ENCODE peak calls at places on chromosomes 3 and 15, in six cellular contexts. C is psoas muscle, Z is colonic mucosa, H is aorta, O is Karpas-422, A is right lobe of liver. R is an unnamed sample. For H3K4me1, the result is how much of the 10 kb centered on the place peaks cover.

GRCh38 chr3:72960812-72961518 is 35.6 kb upstream of the PPP4R2 start:
- DNase-seq in A (peak), C (peak), Z (peak), O (no peak), H (no peak), R (no peak)

GRCh38 chr3:183731611-183732010 is 34.0 kb downstream of the YEATS2 start:
- DNase-seq in A (no peak), H (no peak), C (no peak), Z (no peak), O (peak), R (no peak)

GRCh38 chr3:155281892-155282291 is 11.6 kb downstream of the STRIT1 start:
- DNase-seq in C (no peak), A (no peak), O (no peak), Z (no peak), H (no peak), R (no peak)

GRCh38 chr3:37174532-37175126 is at the start of gene LRRFIP2:
- DNase-seq in H (no peak), A (no peak), O (peak), Z (no peak), C (no peak), R (no peak)

GRCh38 chr15:69827751-69828150 is 270.0 kb downstream of the TLE3 start:
- DNase-seq in C (no peak), A (no peak), H (peak), O (no peak), Z (no peak), R (no peak)

GRCh38 chr3:167887096-167887495 is 151.6 kb downstream of the SERPINI1 start:
- DNase-seq in Z (no peak), O (no peak), C (no peak), H (no peak), A (no peak), R (no peak)

GRCh38 chr3:55549172-55549571 is 62.1 kb upstream of the WNT5A start:
- DNase-seq in O (peak), A (no peak), C (no peak), Z (no peak), H (no peak), R (no peak)

GRCh38 chr3:71500696-71501095 is 82.8 kb downstream of the FOXP1 start:
- DNase-seq in O (no peak), Z (no peak), C (no peak), H (no peak), A (no peak), R (no peak)

GRCh38 chr15:80977627-80978036 is 12.0 kb downstream of the MESD start:
- DNase-seq in H (peak), C (peak), O (peak), A (no peak), Z (peak), R (no peak)

GRCh38 chr3:60720696-60721228 is 530.5 kb downstream of the FHIT start:
- DNase-seq in Z (no peak), C (no peak), A (no peak), O (no peak), H (no peak), R (no peak)

GRCh38 chr3:190303887-190304286 is 18.4 kb downstream of the CLDN1 start:
- DNase-seq in H (no peak), A (no peak), Z (no peak), O (no peak), C (no peak), R (no peak)

GRCh38 chr3:14170569-14171159 is 7.7 kb downstream of the XPC start:
- DNase-seq in H (no peak), C (no peak), O (no peak), A (no peak), Z (no peak), R (no peak)

GRCh38 chr3:172317984-172318383 is 130.3 kb downstream of the GHSR start:
- DNase-seq in H (peak), Z (peak), C (peak), A (no peak), O (no peak), R (no peak)

GRCh38 chr3:182692685-182693084 is 100.6 kb upstream of the ATP11B start:
- DNase-seq in O (no peak), C (no peak), A (no peak), H (no peak), Z (no peak), R (no peak)

GRCh38 chr3:188978772-188979171 is 193.0 kb upstream of the TPRG1 start:
- DNase-seq in A (no peak), O (no peak), H (no peak), Z (no peak), C (no peak), R (no peak)

GRCh38 chr15:76177491-76178040 is 117.8 kb downstream of the TMEM266 start:
- DNase-seq in C (peak), H (peak), A (no peak), O (no peak), Z (no peak), R (no peak)

GRCh38 chr3:170488802-170489201 is 70.1 kb downstream of the CLDN11 start:
- DNase-seq in A (peak), O (no peak), Z (no peak), H (no peak), C (no peak), R (no peak)

GRCh38 chr3:72912532-72912931 is 24.7 kb downstream of the GXYLT2 start:
- DNase-seq in A (no peak), C (no peak), O (no peak), Z (no peak), H (no peak), R (no peak)

GRCh38 chr15:39246523-39246922 is 334.4 kb upstream of the THBS1 start:
- DNase-seq in H (no peak), Z (no peak), A (no peak), C (no peak), O (no peak), R (no peak)

GRCh38 chr3:39208463-39209055 is 16.2 kb upstream of the XIRP1 start:
- DNase-seq in C (peak), A (peak), Z (peak), O (peak), H (peak), R (peak)

GRCh38 chr3:126394179-126394976 is at the start of gene CFAP100:
- DNase-seq in O (no peak), Z (no peak), A (peak), H (peak), C (peak), R (no peak)

GRCh38 chr3:196646736-196647216 is 7.3 kb downstream of the NRROS start:
- DNase-seq in C (no peak), O (no peak), Z (no peak), A (no peak), H (no peak), R (no peak)
- H3K4me1 ChIP-seq in C (under half), O (under half), Z (under half), A (under half), H (under half), R (under half)

DNA sequence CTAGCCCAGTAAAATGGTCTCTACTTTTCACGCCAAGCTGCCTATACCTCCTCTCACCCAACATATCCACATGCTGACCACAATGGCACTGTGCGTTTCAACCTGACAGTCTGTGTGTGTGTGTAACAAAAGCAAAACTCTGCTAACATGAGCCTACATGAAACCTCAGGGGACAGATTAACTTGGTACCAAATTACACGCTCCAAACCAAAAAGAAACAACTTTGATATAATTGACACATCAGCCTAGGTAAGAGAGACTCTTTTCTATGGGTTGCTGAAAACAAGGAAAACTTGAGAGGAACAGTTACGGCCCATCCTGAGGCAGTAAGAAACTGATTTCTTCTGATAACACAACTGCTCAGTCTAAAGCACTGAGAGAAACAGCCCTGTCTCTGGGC is 31.5 kb downstream of the IGF2BP2 start:
- DNase-seq in O (no peak), A (no peak), C (no peak), Z (no peak), H (no peak), R (no peak)
- H3K4me1 ChIP-seq in O (under half), A (under half), C (under half), Z (under half), H (under half), R (under half)

DNA sequence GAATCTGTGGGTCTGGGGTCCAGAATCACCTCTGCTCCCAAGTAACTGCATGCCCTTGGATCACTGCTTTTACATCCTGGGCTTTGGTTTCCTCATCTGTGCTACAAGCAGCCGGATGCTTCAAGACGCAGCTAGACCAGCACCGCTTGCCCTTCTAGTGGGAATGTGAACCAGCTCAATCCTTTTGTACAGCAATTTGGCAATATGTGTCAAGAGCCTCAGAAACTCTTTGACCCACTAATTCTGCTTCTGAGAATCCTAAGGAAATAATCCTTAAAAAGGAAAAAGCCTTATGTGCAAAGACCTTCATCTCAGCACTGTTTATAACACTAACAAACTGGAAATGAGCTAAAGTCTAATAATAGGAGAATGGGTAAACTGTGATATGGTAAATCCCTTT is 48.7 kb downstream of the ADCY5 start:
- DNase-seq in O (no peak), C (peak), H (no peak), A (no peak), Z (no peak), R (no peak)
- H3K4me1 ChIP-seq in O (under half), C (under half), H (under half), A (under half), Z (under half), R (half or more)

DNA sequence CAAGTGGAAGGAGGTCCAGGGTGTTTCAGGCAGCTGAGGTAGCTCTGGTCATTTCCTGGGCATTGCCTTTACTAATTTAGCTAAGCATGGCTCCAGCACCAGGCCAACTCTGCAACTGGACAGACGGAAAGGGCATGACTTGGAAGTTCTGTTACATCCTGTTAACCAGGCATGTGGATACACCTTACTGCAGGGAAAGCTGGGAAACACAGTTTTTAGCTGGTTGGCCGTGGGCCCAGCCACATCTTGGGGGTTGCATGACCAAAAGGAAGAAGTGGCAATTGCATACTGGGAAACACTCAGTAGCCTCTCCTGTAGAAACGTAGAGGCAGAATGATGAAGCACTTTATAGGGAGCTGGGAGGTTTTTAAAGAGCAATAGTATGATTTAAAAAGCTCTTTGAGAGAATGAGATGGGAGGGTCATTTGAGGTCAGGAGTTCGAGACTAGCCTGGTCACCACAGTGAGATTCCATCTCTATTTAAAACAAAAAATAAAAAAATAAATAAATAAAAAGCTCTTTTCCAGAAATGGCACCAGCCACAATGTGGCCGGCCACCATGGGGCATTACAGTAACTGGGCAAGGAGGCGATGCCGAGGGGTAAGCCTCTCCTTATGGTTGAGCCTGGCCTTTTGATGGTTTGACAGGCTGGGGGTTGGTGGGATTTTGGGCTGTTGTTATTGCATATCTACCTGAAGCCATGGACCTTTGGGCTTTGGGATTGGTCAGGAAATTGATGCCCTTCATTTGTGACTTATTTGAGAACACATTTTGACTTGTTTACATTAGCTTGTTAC is 28.6 kb downstream of the TRAK1 start:
- DNase-seq in A (no peak), O (no peak), Z (no peak), C (no peak), H (no peak), R (no peak)
- H3K4me1 ChIP-seq in A (under half), O (under half), Z (under half), C (half or more), H (under half), R (half or more)

GRCh38 chr3:177679568-177680441 is 482.5 kb upstream of the TBL1XR1 start:
- DNase-seq in H (no peak), C (no peak), A (no peak), O (no peak), Z (no peak), R (no peak)

GRCh38 chr3:177674186-177674585 is 476.9 kb upstream of the TBL1XR1 start:
- DNase-seq in H (no peak), O (no peak), A (no peak), Z (no peak), C (no peak), R (no peak)

GRCh38 chr3:177676148-177676547 is 478.9 kb upstream of the TBL1XR1 start:
- DNase-seq in A (no peak), O (no peak), H (no peak), Z (no peak), C (no peak), R (no peak)

GRCh38 chr3:177680442-177680821 is 483.1 kb upstream of the TBL1XR1 start:
- DNase-seq in C (no peak), A (no peak), Z (no peak), H (no peak), O (no peak), R (no peak)

DNA sequence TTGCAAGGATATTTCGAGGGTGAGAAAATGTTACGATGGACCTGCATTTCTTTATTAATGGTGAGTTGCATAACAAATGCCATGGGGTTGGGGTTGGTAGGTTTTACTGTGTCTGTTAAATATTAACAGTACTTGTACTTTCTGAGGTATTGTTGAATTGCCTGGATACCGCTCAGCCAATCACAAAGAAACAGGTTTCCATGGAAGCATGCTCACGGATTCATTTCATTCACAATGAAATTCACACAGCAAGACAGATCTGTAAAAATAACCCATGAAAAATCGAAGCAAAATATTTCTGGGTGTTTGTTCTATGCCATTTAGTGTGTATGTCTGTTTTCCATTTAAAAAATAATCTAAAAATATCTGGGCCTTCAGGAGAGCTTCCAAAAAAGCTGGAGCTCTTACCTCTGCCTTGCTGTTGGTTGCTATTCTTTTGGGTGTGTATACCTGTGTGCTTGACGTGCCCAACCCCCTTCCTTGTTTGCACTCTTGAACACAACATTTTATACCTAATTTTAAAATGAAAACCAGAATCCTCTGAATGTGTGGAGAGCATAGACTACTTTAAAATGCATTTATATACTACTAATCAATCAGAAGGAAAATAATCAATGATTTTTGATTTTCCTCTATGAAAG is 479.8 kb upstream of the TBL1XR1 start:
- DNase-seq in A (no peak), Z (peak), C (no peak), O (no peak), H (no peak), R (no peak)
- H3K4me1 ChIP-seq in A (under half), Z (under half), C (under half), O (under half), H (under half), R (under half)

DNA sequence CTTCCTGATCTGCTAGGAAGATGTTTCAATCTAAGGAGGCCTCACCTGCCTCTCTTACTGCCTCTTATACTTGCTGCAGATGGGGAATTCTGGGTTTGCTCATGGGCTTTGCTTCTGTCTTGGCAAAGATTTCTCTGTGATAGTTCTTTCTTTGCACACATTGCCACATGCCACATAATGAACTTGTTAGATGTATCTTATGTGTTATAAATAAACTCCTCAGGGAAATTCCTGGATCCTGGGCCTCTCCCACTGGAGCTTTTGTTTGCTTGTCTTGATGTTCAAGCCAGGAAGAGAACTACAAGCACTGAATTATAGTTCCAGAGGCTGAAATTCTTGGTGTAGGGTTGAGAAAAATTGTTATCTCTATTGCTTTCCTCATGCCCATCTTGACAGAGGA is 12.2 kb downstream of the RTP1 start:
- DNase-seq in Z (no peak), H (no peak), A (no peak), C (no peak), O (no peak), R (no peak)
- H3K4me1 ChIP-seq in Z (under half), H (under half), A (under half), C (under half), O (under half), R (half or more)

GRCh38 chr15:31341036-31341435 is 14.4 kb downstream of the KLF13 start:
- DNase-seq in A (no peak), Z (no peak), O (no peak), H (no peak), C (no peak), R (no peak)
- H3K4me1 ChIP-seq in A (under half), Z (half or more), O (half or more), H (under half), C (half or more), R (half or more)

GRCh38 chr3:132654190-132654589 is 5.4 kb downstream of the ACAD11 start:
- DNase-seq in Z (no peak), H (no peak), A (no peak), O (no peak), C (no peak), R (no peak)
- H3K4me1 ChIP-seq in Z (under half), H (under half), A (under half), O (under half), C (under half), R (under half)

GRCh38 chr3:45541326-45542321 is 52.9 kb upstream of the LIMD1 start:
- DNase-seq in C (no peak), H (no peak), O (no peak), A (no peak), Z (no peak), R (no peak)
- H3K4me1 ChIP-seq in C (under half), H (under half), O (under half), A (under half), Z (under half), R (under half)

DNA sequence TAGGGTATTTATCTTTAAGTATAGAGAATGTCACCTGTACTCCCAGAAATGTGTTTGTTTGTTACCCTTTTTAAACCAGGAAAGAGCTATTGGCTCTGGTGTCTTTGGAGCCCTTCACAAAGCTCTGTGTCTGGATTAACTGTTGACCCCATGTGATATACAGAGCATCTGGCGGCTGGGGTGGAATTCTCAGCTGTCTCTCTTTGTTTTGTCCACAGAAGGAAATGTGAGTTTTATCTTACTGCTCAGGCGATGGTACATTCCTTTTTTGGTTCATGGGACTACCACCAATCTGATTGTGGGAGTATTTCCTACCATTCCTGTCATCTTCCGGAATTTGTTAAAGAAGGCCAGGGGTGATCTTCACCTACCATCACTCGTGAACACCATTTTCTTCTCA is 120.3 kb downstream of the AKAP13 start:
- DNase-seq in A (no peak), Z (no peak), O (no peak), H (no peak), C (no peak), R (no peak)
- H3K4me1 ChIP-seq in A (under half), Z (under half), O (half or more), H (under half), C (under half), R (half or more)

R was measured in esophagus muscularis mucosa.